ENCODE peak calls at places on chromosomes 5 and 9, in nine cellular contexts. H is astrocyte of the spinal cord, O is A549, G is body of pancreas, V is GM12865, S is fibroblast of the aortic adventitia, Y is fibroblast of lung, P is upper lobe of left lung, X is tibial artery. R is an unnamed sample.

GRCh38 chr9:129208191-129209091 is 30.4 kb upstream of the IER5L start:
- DNase-seq in H (no peak), O (no peak), G (no peak), V (no peak), S (no peak), Y (no peak), P (no peak), X (no peak), R (no peak)

GRCh38 chr5:170861855-170862766 is at the start of gene RANBP17:
- DNase-seq in H (peak; percentile 79), O (peak; percentile 71), G (peak; percentile 65), V (no peak), S (peak; percentile 16), Y (peak; percentile 73), P (peak; percentile 59), X (no peak), R (peak; percentile 81)

GRCh38 chr9:6788175-6789016 is 30.6 kb downstream of the KDM4C start:
- DNase-seq in H (peak; percentile 58), O (peak; percentile 84), G (no peak), V (no peak), S (peak; percentile 58), Y (peak; percentile 61), P (no peak), X (no peak), R (peak; percentile 51)

GRCh38 chr5:79785983-79786382 is 96.3 kb downstream of the CMYA5 start:
- DNase-seq in H (no peak), O (no peak), G (no peak), V (no peak), S (no peak), Y (no peak), P (no peak), X (no peak), R (no peak)

GRCh38 chr5:2920312-2920711 is 168.8 kb upstream of the IRX2 start:
- DNase-seq in H (no peak), O (no peak), G (no peak), V (no peak), S (no peak), Y (no peak), P (no peak), X (no peak), R (no peak)

GRCh38 chr9:106969696-106970095 is 106.7 kb downstream of the ZNF462 start:
- DNase-seq in H (no peak), O (no peak), G (no peak), V (no peak), S (no peak), Y (no peak), P (no peak), X (no peak), R (no peak)

GRCh38 chr5:6590581-6590980 is 42.3 kb downstream of the NSUN2 start:
- DNase-seq in H (no peak), O (no peak), G (peak; percentile 20), V (no peak), S (no peak), Y (no peak), P (no peak), X (no peak), R (no peak)

GRCh38 chr9:84711936-84712335 is 42.4 kb downstream of the NTRK2 start:
- DNase-seq in H (peak; percentile 81), O (no peak), G (peak; percentile 48), V (peak; percentile 33), S (no peak), Y (peak; percentile 80), P (no peak), X (peak; percentile 32), R (peak; percentile 3)

GRCh38 chr9:133396952-133397351 is 20.8 kb downstream of the STKLD1 start:
- DNase-seq in H (peak; percentile 3), O (peak; percentile 27), G (no peak), V (no peak), S (no peak), Y (no peak), P (no peak), X (no peak), R (peak; percentile 32)

GRCh38 chr5:132611965-132612364 is 46.0 kb upstream of the IL13 start:
- DNase-seq in H (no peak), O (no peak), G (no peak), V (no peak), S (no peak), Y (no peak), P (no peak), X (no peak), R (no peak)

GRCh38 chr5:87581661-87582060 is 168.9 kb upstream of the CCNH start:
- DNase-seq in H (no peak), O (no peak), G (no peak), V (no peak), S (no peak), Y (no peak), P (no peak), X (no peak), R (no peak)

DNA sequence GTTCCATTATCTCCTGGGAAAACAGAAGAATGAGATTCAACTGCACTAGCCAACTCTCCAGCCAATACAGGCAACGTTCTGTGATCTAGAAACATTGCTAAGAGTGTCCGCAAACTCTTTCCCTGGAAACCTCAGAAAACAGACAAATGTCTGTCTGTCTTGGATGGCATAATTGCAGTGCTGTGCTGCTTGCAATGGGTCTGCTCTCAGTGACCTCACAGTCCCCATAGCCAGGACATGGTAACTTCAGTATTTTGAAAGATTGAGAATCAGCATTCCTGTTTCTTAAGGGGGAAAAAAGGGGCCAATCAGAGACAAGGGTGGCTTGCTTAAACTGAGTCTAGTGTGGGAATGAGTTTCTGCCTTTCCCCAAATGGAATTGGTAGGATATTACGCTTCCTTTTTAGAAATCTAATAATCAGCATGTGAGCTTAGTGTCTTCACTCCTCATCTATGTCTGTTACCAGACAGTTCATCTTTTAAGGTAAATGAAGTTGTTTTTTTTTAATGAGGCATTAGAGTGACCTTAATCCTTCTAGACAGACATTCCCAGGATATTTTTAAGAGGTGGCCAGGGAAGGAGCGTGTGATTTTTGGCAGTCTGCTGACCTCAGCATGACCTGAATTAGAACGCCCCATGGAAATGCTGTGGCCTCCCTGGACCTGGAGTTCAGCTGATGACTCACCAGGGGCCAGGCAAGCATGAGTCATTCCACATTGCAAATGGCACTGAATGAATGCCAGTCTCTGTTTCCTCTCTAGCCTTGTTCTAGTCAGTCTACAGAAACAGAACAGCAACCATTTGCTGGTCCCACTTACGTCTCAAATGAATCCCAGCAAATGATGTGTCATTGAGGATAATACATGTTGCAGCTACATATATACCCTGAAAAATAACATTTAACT is 210.2 kb upstream of the ACTBL2 start:
- DNase-seq in H (peak; percentile 94), O (peak; percentile 78), G (peak; percentile 78), V (peak; percentile 8), S (peak; percentile 94), Y (peak; percentile 95), P (peak; percentile 77), X (peak; percentile 82), R (peak; percentile 95)
- H3K4me3 ChIP-seq in H (no peak overlapping the region), O (peak overlapping the region; percentile 2), G (no peak overlapping the region), V (no peak overlapping the region), S (no peak overlapping the region), Y (no peak overlapping the region), P (no peak overlapping the region), X (no peak overlapping the region), R (no peak overlapping the region)

GRCh38 chr9:83196946-83197345 is 134.0 kb upstream of the RASEF start:
- DNase-seq in H (peak; percentile 12), O (no peak), G (no peak), V (no peak), S (no peak), Y (peak; percentile 22), P (no peak), X (no peak), R (no peak)

GRCh38 chr9:83198336-83198735 is 135.4 kb upstream of the RASEF start:
- DNase-seq in H (no peak), O (no peak), G (no peak), V (no peak), S (no peak), Y (no peak), P (no peak), X (no peak), R (no peak)

GRCh38 chr9:83200531-83200930 is 137.6 kb upstream of the RASEF start:
- DNase-seq in H (no peak), O (no peak), G (no peak), V (no peak), S (no peak), Y (no peak), P (no peak), X (no peak), R (no peak)

GRCh38 chr9:83197611-83198010 is 134.7 kb upstream of the RASEF start:
- DNase-seq in H (no peak), O (no peak), G (no peak), V (no peak), S (no peak), Y (no peak), P (no peak), X (no peak), R (no peak)

GRCh38 chr9:83199240-83199639 is 136.3 kb upstream of the RASEF start:
- DNase-seq in H (peak; percentile 60), O (peak; percentile 55), G (peak; percentile 75), V (peak; percentile 20), S (peak; percentile 65), Y (peak; percentile 50), P (no peak), X (peak; percentile 25), R (peak; percentile 64)
- TF ChIP-seq CTCF in H (peak; percentile 76), O (peak; percentile 64), G (peak; percentile 88), V (no peak), S (peak; percentile 68), Y (peak; percentile 41), P (peak; percentile 50), X (peak; percentile 42), R (peak; percentile 57)

DNA sequence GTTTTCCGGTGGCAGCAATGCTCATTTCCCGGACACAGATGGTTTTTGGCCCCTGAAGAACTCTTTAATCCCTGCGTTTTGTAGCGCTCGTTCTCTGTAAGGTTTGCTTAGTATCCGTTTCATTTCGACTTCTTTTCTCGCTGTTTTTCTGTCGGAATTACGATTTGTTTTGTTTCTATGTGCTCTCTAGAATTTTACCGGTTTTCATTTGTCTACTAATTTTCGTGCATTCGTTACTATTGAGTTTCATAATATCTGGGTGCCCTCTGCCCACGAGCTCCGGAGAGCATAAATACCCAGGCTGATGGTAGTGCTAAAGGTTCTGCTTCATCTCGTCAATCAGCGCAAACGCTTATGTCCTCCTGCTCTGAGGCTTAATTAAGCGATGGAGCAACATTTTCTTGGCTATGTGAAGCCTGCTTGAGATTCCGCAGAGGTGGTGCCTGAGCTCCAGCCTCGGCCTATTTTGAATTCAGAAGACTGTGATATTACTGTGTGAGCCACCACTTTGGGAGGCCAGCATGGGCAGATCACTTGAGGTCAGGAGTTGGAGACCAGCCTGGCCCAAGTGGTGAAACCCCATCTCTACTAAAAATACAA is 44.9 kb downstream of the ANXA2R start:
- DNase-seq in H (no peak), O (no peak), G (no peak), V (no peak), S (peak; percentile 59), Y (peak; percentile 60), P (no peak), X (no peak), R (peak; percentile 40)
- H3K4me3 ChIP-seq in H (peak overlapping the region; percentile 69), O (peak overlapping the region; percentile 64), G (no peak overlapping the region), V (peak overlapping the region; percentile 58), S (peak overlapping the region; percentile 59), Y (peak overlapping the region; percentile 87), P (peak overlapping the region; percentile 48), X (peak overlapping the region; percentile 61), R (peak overlapping the region; percentile 65)

GRCh38 chr9:35380016-35380415 is 109.9 kb upstream of the RUSC2 start:
- DNase-seq in H (no peak), O (no peak), G (no peak), V (no peak), S (no peak), Y (no peak), P (no peak), X (no peak), R (no peak)

GRCh38 chr9:35380619-35381018 is 109.3 kb upstream of the RUSC2 start:
- DNase-seq in H (no peak), O (no peak), G (no peak), V (no peak), S (no peak), Y (no peak), P (no peak), X (no peak), R (no peak)

GRCh38 chr9:35385042-35385441 is 104.9 kb upstream of the RUSC2 start:
- DNase-seq in H (peak; percentile 61), O (no peak), G (no peak), V (no peak), S (peak; percentile 91), Y (peak; percentile 50), P (no peak), X (no peak), R (peak; percentile 84)
- TF ChIP-seq CTCF in H (peak; percentile 59), O (peak; percentile 9), G (peak; percentile 7), V (no peak), S (peak; percentile 75), Y (peak; percentile 66), P (no peak), X (peak; percentile 48), R (peak; percentile 57)